ENCODE peak calls at places on chromosomes 16 and 17, in five cellular contexts. F, E, G, X and C are unnamed samples.

GRCh38 chr16:72291531-72291981 is 119.6 kb upstream of the PMFBP1 start:
- DNase-seq in X (peak), G (no peak), E (peak), F (no peak), C (no peak)

GRCh38 chr16:87131996-87132345 is 185.2 kb downstream of the C16orf95 start:
- DNase-seq in X (no peak), G (no peak), E (no peak), F (no peak), C (no peak)

GRCh38 chr16:85075236-85075924 is 36.9 kb downstream of the CIBAR2 start:
- DNase-seq in X (no peak), G (no peak), E (no peak), F (no peak), C (no peak)

GRCh38 chr17:1907818-1908698 is 78.3 kb downstream of the RPA1 start:
- DNase-seq in E (no peak), X (no peak), G (no peak), F (no peak), C (no peak)

GRCh38 chr17:79443026-79443425 is 167.8 kb downstream of the RBFOX3 start:
- DNase-seq in G (no peak), E (no peak), X (no peak), F (no peak), C (no peak)

GRCh38 chr17:72445055-72445991 is 324.5 kb downstream of the SOX9 start:
- DNase-seq in E (no peak), F (no peak), X (no peak), G (no peak), C (no peak)

GRCh38 chr17:67488161-67488560 is 111.1 kb downstream of the PITPNC1 start:
- DNase-seq in F (no peak), X (no peak), G (peak), E (no peak), C (no peak)

GRCh38 chr16:84175351-84176081 is 11.3 kb downstream of the TAF1C start:
- DNase-seq in X (no peak), F (peak), G (no peak), E (peak), C (peak)

GRCh38 chr16:78147846-78148535 is 48.5 kb downstream of the WWOX start:
- DNase-seq in G (no peak), X (no peak), F (no peak), E (no peak), C (no peak)

GRCh38 chr16:68739964-68740627 is 3.0 kb downstream of the CDH1 start:
- DNase-seq in F (peak), X (no peak), G (no peak), E (peak), C (no peak)

GRCh38 chr16:22353188-22353919 is 21.1 kb downstream of the CDR2 start:
- DNase-seq in X (no peak), F (peak), E (peak), G (no peak), C (no peak)

GRCh38 chr17:19507673-19508326 is 25.9 kb upstream of the SLC47A1 start:
- DNase-seq in X (peak), E (peak), F (peak), G (peak), C (no peak)

GRCh38 chr16:84451781-84452180 is 52.7 kb downstream of the MEAK7 start:
- DNase-seq in F (no peak), E (no peak), X (no peak), G (no peak), C (no peak)

DNA sequence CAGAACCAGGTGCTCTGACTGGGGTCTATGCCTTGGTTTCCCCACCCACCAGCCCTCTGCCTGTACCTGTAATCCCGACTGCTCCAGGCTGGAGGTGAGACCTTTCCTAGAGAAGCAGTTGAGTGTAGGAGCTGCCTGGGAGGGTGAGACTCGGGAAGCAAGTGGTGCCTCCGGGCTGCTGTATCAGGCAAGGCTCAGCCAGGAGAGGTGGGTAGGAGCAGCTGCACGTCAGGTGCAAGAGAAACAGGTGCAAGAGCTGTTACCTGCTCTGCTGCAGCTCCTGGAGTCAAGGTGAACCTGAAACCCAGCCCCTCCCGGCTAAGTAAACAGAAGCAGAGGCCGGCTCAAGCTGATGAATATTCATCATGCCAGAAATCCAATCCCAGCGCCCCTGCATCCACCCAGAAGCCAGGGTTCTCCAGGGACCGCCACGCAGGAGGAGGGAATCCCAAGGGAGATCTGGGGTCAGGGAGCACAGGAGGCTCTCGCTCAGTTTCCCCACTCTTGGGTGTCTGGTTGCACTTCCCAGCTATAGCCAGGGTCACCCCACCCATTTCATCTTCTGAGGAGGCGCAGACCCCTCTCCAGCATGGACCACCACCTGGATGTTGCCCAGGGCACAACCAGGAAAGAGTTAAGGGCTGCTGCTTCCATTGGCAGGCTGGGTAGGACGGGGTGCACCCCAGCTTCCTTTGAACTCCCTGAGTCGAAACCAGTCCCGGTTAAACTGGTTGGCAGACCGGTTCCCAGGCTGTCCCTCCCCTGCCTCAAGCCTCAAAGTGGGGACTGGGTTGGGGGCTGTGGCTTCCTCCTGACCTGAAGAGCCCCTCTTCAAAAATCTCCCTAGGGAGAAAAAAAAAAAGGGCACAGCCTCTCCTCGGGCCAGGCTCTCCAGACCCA is at the start of gene PRR15L:
- DNase-seq in E (no peak), X (no peak), F (no peak), G (no peak), C (no peak)
- H3K4me3 ChIP-seq in E (no peak), X (no peak), F (no peak), G (no peak), C (no peak)

GRCh38 chr16:5607169-5607568 is 509.6 kb upstream of the EEF2KMT start:
- DNase-seq in F (no peak), E (no peak), G (no peak), X (no peak), C (no peak)

GRCh38 chr16:5603836-5604235 is 506.2 kb upstream of the EEF2KMT start:
- DNase-seq in F (no peak), G (no peak), E (no peak), X (no peak), C (no peak)

GRCh38 chr16:5605404-5605803 is 507.8 kb upstream of the EEF2KMT start:
- DNase-seq in F (no peak), E (no peak), X (no peak), G (no peak), C (no peak)

GRCh38 chr16:5604770-5605169 is 507.2 kb upstream of the EEF2KMT start:
- DNase-seq in G (no peak), F (peak), E (no peak), X (no peak), C (no peak)
- TF ChIP-seq CTCF in G (no peak), F (peak), E (no peak), X (no peak), C (no peak)

DNA sequence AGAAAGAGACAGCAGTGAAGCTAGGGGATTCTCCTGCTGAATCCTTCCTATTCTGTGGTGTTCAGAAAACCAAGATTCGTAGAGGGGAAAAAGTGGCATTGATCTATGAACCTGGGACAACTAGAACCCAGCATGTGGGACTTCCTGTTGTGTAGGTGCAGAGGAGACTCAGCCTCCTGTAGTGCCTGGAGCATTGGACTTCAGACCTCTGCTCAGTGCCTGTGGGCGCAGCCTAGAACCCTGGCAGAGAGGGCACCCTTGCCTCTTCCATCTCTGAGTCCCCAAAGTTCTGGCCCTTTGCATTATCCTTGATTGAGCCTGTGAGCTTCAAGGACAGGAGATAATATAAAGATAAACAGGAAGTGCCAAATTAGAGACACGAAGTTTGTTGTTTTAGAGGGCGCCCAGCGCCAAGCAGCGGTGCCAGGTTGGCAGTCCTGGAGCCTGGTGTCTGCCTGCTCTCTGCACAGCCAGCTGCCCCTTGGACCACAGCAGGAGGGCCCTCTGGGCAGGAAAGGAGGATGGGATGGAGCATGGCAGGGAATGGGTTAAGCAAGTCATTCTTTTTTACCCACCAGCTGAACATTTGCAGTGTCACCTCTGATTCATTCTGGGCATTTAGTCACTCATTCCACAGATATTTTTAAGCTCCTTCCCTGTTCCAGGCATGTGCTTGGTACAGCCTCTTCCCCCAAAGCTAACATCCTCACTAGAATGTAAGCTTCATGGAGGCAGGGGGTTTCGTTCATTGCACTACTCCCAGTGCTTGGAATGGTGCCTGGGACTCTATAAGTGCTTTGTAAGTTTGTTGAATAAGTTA is 11.9 kb upstream of the SP6 start:
- DNase-seq in G (no peak), E (peak), X (peak), F (no peak), C (no peak)
- H3K4me3 ChIP-seq in G (no peak), E (no peak), X (no peak), F (no peak), C (no peak)

DNA sequence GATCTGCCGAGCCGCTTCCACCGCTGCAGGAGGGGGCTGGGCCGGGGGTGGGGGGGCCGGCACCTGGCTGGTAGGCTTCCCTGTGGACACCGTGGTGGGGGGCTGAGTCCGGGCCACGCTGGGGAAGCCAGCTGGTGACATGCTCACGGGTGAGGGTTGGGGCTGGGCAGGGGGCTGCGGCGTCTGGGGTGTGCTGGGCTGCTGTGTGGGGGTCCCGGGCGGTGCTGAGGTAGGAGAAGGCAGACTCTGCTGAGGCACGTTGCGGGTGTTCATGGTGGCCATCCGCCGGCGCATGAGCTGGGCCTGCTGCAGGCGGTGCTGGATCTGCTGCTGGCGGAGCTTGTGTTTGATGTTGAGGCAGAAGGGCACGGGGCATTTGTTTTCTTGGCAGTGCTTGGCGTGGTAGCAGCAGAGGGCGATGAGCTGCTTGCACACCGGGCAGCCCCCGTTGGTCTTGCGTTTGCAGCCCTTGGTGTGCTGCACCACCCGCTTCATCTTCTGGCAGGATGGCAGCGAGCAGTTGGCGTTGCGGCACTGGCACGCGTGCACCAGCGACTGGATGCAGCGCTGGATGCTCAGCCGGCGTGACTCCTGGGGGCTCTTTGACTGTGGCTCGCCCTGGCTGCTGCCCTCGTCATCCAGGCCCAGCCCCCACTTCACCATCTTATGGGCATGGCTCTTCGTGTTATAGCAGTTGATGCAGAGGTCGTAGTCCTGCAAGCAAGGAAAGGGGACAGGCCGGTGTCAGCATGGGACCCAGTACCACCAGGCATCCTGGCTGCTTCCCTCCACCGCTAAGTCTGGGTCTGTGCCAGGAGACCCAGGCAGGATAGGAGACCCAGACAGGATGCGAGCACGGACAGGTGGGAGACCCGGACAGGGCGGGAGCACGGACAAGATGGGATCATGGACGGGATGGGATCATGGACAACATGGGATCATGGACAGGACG is 12.1 kb upstream of the TRAP1 start:
- DNase-seq in E (no peak), G (no peak), F (no peak), X (no peak), C (no peak)
- TF ChIP-seq CTCF in E (no peak), G (no peak), F (no peak), X (no peak), C (no peak)